ENCODE peak calls at places on chromosomes 2 and 18, in four cellular contexts. B is WTC11, G is tibial nerve, R is A549. J is an unnamed sample.

GRCh38 chr2:147364597-147364996 is 480.2 kb upstream of the ACVR2A start:
- DNase-seq in B (no peak), G (no peak), R (no peak), J (no peak)

GRCh38 chr2:51068237-51068636 is 36.3 kb upstream of the NRXN1 start:
- DNase-seq in G (no peak), R (no peak), B (no peak), J (no peak)

GRCh38 chr2:242085941-242086621 is 216.6 kb downstream of the RTP5 start:
- DNase-seq in B (no peak), G (no peak), R (no peak), J (no peak)

GRCh38 chr2:207498427-207498826 is 31.3 kb upstream of the CREB1 start:
- DNase-seq in B (no peak), G (no peak), R (no peak), J (no peak)

GRCh38 chr2:95267458-95268207 is 6.6 kb upstream of the PROM2 start:
- DNase-seq in B (peak), G (no peak), R (no peak), J (peak)

GRCh38 chr2:188142636-188143035 is 149.0 kb upstream of the GULP1 start:
- DNase-seq in B (no peak), G (no peak), R (no peak), J (no peak)

GRCh38 chr2:46167924-46168323 is 129.3 kb upstream of the EPAS1 start:
- DNase-seq in B (no peak), G (no peak), R (no peak), J (no peak)

GRCh38 chr2:224973112-224974016 is 68.9 kb downstream of the DOCK10 start:
- DNase-seq in R (no peak), G (no peak), B (no peak), J (no peak)

GRCh38 chr2:187966924-187967323 is 324.8 kb upstream of the GULP1 start:
- DNase-seq in B (no peak), R (no peak), G (no peak), J (no peak)

GRCh38 chr2:232483296-232483922 is 4.2 kb downstream of the ECEL1 start:
- DNase-seq in B (peak), G (no peak), R (no peak), J (no peak)

GRCh38 chr18:22836932-22837331 is 96.2 kb upstream of the RBBP8 start:
- DNase-seq in R (no peak), G (no peak), B (no peak), J (no peak)

GRCh38 chr2:133312335-133312734 is 255.9 kb downstream of the NCKAP5 start:
- DNase-seq in B (no peak), R (no peak), G (no peak), J (no peak)

GRCh38 chr2:208265371-208265806 is 666 bp upstream of the PIKFYVE start:
- DNase-seq in G (no peak), R (peak), B (peak), J (no peak)

GRCh38 chr2:57892920-57893319 is 153.7 kb upstream of the VRK2 start:
- DNase-seq in G (no peak), R (no peak), B (no peak), J (no peak)

DNA sequence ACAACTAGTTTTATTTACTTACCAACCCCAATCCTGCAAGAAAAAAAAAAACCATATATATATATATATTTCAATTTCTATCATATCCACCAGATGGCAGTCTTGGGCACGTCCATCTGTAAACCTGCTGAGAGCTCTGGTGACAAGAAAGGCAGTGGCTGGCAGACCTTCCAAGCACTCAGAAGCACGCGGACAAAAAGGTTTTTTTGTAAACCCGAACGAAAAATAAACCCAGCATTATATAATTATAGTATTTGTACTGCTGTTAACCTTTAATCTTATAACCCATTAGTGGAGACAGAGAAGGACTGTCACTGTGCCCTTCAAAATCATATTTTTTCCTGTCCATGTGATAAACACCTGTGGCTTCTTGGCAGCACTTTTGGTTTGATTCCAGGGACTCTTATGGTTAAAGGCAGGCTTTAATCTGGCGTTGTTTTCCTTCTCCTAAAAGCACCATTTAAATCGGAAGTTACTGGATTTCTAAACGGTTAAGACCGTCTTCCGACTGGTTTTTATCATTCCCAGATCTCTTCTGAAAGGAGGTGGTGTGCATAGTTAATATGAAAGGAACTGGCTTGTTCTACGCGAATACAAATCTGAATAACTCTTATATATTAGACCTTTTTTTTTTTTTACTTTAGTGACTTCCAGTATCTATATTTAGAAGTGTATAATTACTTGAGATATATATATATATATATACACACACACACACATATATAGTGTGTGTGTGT is 31.0 kb upstream of the SLC3A1 start:
- DNase-seq in R (peak), G (no peak), B (peak), J (no peak)
- TF ChIP-seq CTCF in R (peak), G (peak), B (peak), J (peak)

DNA sequence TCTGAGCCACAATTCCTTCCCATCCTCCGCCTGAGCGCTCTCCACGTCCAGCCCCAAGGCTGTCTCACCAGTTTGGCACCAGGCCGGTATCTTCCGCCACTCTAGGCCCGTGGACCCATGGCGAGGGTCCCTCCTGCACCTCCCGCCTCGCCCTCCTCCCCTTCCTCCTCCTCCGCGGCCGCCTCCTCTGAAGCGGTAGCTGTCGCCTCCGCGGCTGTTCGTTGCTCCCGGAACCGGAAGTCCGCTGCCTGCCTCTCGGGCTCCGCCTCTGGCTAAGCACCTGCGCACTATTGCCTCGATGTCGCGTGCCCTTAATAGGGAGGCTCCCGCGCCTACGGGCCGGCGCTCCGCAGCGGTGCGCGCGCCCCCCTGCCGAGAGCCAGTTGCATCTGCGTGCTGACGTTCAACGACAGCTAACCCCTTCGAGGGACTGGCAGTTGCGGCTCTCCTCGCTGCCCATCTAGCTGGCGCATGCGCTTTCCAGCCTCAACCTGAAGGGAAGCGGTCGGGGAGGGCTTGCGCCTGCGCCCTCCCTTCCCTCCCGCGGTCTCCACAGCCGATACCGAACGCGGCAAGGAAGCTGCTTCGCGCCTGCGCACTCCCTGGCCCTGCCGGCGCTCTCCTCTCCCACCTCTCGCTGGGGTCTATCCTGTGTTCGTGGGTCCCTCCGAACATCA is at the start of gene MBD1:
- DNase-seq in G (peak), B (peak), R (peak), J (peak)
- TF ChIP-seq CTCF in G (peak), B (no peak), R (no peak), J (peak)

DNA sequence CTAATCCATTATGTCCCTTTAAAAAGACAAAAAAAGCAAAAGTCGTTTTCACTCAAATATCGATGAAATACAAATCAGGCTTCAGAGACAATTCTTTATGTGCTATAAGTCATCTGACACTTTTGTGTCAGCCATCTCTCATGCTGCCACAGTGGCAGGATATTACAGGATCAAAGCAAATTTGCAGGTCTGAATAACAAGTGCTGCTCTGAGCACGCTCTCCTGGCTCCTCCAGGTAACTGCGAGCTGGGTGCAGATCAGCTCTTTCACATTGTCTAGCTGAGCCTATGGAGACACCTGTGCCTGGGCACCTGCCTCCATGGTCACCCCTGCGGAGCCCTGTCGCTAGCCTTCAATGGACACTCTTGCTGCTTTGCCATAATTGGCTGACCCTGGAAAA is 250.2 kb upstream of the RAB12 start:
- DNase-seq in G (no peak), R (no peak), B (peak), J (no peak)
- TF ChIP-seq CTCF in G (no peak), R (no peak), B (no peak), J (no peak)

GRCh38 chr18:11021477-11021876 is 127.9 kb downstream of the PIEZO2 start:
- DNase-seq in B (no peak), G (no peak), R (no peak), J (no peak)
- TF ChIP-seq CTCF in B (no peak), G (no peak), R (no peak), J (no peak)

GRCh38 chr2:116094196-116094595 is 1651.8 kb downstream of the DPP10 start:
- DNase-seq in G (no peak), B (peak), R (no peak), J (no peak)
- TF ChIP-seq CTCF in G (no peak), B (peak), R (no peak), J (peak)

GRCh38 chr2:59567115-59567514 is 986.3 kb downstream of the BCL11A start:
- DNase-seq in B (no peak), R (no peak), G (no peak), J (no peak)

GRCh38 chr2:59561281-59561680 is 992.2 kb downstream of the BCL11A start:
- DNase-seq in R (no peak), G (no peak), B (no peak), J (no peak)
- TF ChIP-seq CTCF in R (no peak), G (no peak), B (no peak), J (no peak)

DNA sequence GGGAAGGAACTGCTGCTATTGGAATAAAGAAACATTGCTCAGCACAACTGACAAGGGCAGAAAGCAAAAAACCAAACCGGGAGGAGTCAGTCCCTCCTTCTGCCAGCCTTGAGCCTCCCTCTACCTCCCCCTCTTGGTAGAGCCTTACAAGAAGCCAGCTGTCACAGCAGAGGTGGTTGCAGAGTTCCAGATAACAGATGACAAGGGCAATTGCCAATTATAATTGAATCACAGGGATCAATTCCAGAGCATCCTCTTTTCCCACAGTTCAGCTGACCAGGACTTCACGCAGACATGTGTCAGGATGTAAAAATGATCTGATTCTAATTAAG is 548.2 kb upstream of the LRRTM1 start:
- DNase-seq in B (peak), G (no peak), R (no peak), J (no peak)
- TF ChIP-seq CTCF in B (no peak), G (no peak), R (no peak), J (no peak)

GRCh38 chr2:105828543-105828942 is 83.8 kb downstream of the NCK2 start:
- DNase-seq in R (no peak), G (no peak), B (no peak), J (no peak)
- TF ChIP-seq CTCF in R (no peak), G (no peak), B (no peak), J (no peak)

DNA sequence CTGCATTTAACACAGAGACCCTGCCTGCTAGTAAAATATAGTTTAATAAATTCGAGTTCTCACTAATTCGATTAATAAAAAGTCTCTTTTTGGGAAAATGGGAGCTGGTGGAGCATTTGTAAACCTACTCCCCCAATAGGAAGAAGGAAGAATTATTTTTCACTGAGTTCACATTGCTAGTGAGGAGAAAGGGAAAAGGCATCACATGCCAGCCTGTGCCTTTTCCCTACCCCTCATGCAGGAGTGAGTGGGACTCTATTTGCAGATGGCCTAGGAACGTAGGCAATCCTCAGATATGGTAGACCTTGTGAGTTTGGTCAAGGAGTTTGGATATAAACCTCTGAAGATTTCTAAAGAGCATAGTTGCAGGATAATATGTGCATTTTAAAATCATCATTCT is 218.4 kb upstream of the TRIB2 start:
- DNase-seq in R (no peak), B (no peak), G (no peak), J (no peak)
- TF ChIP-seq CTCF in R (no peak), B (no peak), G (no peak), J (no peak)

DNA sequence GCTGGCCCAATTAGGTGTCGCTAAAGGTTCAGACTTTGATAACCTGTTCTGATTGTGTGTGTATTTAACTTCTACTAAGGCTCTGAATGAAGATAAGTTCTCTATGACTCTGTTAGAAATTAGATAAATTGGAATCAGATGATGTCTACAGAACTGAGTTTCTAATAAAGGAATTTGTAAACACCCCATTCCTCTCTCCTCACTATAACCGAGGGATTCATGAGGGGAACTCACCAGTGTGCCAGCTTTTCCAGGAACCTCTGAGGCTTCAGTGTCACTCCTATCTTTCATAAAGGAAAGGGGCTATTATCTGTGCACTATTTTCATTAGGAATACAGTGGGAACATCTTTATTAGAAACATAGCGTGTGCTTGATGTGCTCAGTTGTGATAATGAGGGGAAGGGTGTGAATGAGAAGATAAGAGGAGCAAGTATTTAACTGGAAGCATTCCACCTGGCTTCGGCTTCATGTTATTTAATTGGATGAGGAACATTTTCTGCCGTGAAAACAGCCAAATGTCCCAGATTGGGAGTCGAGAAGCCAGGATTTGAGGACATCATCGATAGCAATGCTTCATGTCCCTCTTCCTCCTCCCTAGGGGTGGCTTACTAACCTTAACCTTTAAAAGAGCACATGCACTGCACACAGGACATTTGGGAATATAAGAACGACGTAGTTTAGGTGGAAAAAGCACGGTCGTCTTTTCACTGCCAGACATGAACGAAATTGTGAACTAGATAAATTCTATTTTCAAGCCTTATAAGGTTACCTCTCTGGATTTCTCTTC is 84.8 kb upstream of the TCF4 start:
- DNase-seq in G (no peak), B (no peak), R (no peak), J (no peak)
- TF ChIP-seq CTCF in G (no peak), B (no peak), R (no peak), J (no peak)